ENCODE peak calls at places on chromosomes 2 and 18, in ten cellular contexts. One of them, this sample, is unnamed.

GRCh38 chr18:23992119-23992940 is 22.2 kb upstream of the TTC39C start:
- DNase-seq in A549: no peak
- DNase-seq in T-helper 1 cell: peak
- DNase-seq in hippocampal formation: peak
- DNase-seq in mucosa of gallbladder: no peak
- DNase-seq in activated CD8-positive, alpha-beta memory T cell treated with anti-CD3 and anti-CD28 coated beads for 48 hours: no peak
- DNase-seq in activated naive CD8-positive, alpha-beta T cell treated with anti-CD3 and anti-CD28 coated beads, Interleukin-2, amount 50 U/mL, for 24 hours: peak
- DNase-seq in non-pigmented ciliary epithelial cell: no peak
- DNase-seq in naive B cell: no peak
- DNase-seq in WTC11: no peak
- DNase-seq in this sample: no peak

GRCh38 chr2:240339411-240340360 is 95.8 kb upstream of the GPC1 start:
- DNase-seq in A549: no peak
- DNase-seq in T-helper 1 cell: no peak
- DNase-seq in hippocampal formation: peak
- DNase-seq in mucosa of gallbladder: no peak
- DNase-seq in activated CD8-positive, alpha-beta memory T cell treated with anti-CD3 and anti-CD28 coated beads for 48 hours: no peak
- DNase-seq in activated naive CD8-positive, alpha-beta T cell treated with anti-CD3 and anti-CD28 coated beads, Interleukin-2, amount 50 U/mL, for 24 hours: no peak
- DNase-seq in non-pigmented ciliary epithelial cell: no peak
- DNase-seq in naive B cell: no peak
- DNase-seq in WTC11: no peak
- DNase-seq in this sample: peak

GRCh38 chr2:214077727-214078126 is 333.1 kb upstream of the VWC2L start:
- DNase-seq in A549: no peak
- DNase-seq in T-helper 1 cell: no peak
- DNase-seq in hippocampal formation: no peak
- DNase-seq in mucosa of gallbladder: no peak
- DNase-seq in activated CD8-positive, alpha-beta memory T cell treated with anti-CD3 and anti-CD28 coated beads for 48 hours: no peak
- DNase-seq in activated naive CD8-positive, alpha-beta T cell treated with anti-CD3 and anti-CD28 coated beads, Interleukin-2, amount 50 U/mL, for 24 hours: no peak
- DNase-seq in non-pigmented ciliary epithelial cell: no peak
- DNase-seq in naive B cell: no peak
- DNase-seq in WTC11: no peak
- DNase-seq in this sample: no peak

GRCh38 chr18:53780666-53781065 is 443.8 kb downstream of the MBD2 start:
- DNase-seq in A549: no peak
- DNase-seq in T-helper 1 cell: no peak
- DNase-seq in hippocampal formation: no peak
- DNase-seq in mucosa of gallbladder: no peak
- DNase-seq in activated CD8-positive, alpha-beta memory T cell treated with anti-CD3 and anti-CD28 coated beads for 48 hours: no peak
- DNase-seq in activated naive CD8-positive, alpha-beta T cell treated with anti-CD3 and anti-CD28 coated beads, Interleukin-2, amount 50 U/mL, for 24 hours: no peak
- DNase-seq in non-pigmented ciliary epithelial cell: no peak
- DNase-seq in naive B cell: no peak
- DNase-seq in WTC11: no peak
- DNase-seq in this sample: no peak

GRCh38 chr2:218430721-218431120 is 11.8 kb downstream of the VIL1 start:
- DNase-seq in A549: no peak
- DNase-seq in T-helper 1 cell: no peak
- DNase-seq in hippocampal formation: no peak
- DNase-seq in mucosa of gallbladder: no peak
- DNase-seq in activated CD8-positive, alpha-beta memory T cell treated with anti-CD3 and anti-CD28 coated beads for 48 hours: no peak
- DNase-seq in activated naive CD8-positive, alpha-beta T cell treated with anti-CD3 and anti-CD28 coated beads, Interleukin-2, amount 50 U/mL, for 24 hours: no peak
- DNase-seq in non-pigmented ciliary epithelial cell: no peak
- DNase-seq in naive B cell: no peak
- DNase-seq in WTC11: no peak
- DNase-seq in this sample: peak

GRCh38 chr2:197909377-197909776 is 105.0 kb downstream of the PLCL1 start:
- DNase-seq in A549: no peak
- DNase-seq in T-helper 1 cell: no peak
- DNase-seq in hippocampal formation: no peak
- DNase-seq in mucosa of gallbladder: no peak
- DNase-seq in activated CD8-positive, alpha-beta memory T cell treated with anti-CD3 and anti-CD28 coated beads for 48 hours: no peak
- DNase-seq in activated naive CD8-positive, alpha-beta T cell treated with anti-CD3 and anti-CD28 coated beads, Interleukin-2, amount 50 U/mL, for 24 hours: no peak
- DNase-seq in non-pigmented ciliary epithelial cell: no peak
- DNase-seq in naive B cell: no peak
- DNase-seq in WTC11: no peak
- DNase-seq in this sample: no peak

GRCh38 chr18:11909597-11910026 is 1.5 kb upstream of the MPPE1 start:
- DNase-seq in A549: no peak
- DNase-seq in T-helper 1 cell: no peak
- DNase-seq in hippocampal formation: no peak
- DNase-seq in mucosa of gallbladder: no peak
- DNase-seq in activated CD8-positive, alpha-beta memory T cell treated with anti-CD3 and anti-CD28 coated beads for 48 hours: no peak
- DNase-seq in activated naive CD8-positive, alpha-beta T cell treated with anti-CD3 and anti-CD28 coated beads, Interleukin-2, amount 50 U/mL, for 24 hours: no peak
- DNase-seq in non-pigmented ciliary epithelial cell: no peak
- DNase-seq in naive B cell: no peak
- DNase-seq in WTC11: no peak
- DNase-seq in this sample: no peak

GRCh38 chr18:79204889-79205807 is 136.0 kb downstream of the ATP9B start:
- DNase-seq in A549: no peak
- DNase-seq in T-helper 1 cell: no peak
- DNase-seq in hippocampal formation: no peak
- DNase-seq in mucosa of gallbladder: no peak
- DNase-seq in activated CD8-positive, alpha-beta memory T cell treated with anti-CD3 and anti-CD28 coated beads for 48 hours: no peak
- DNase-seq in activated naive CD8-positive, alpha-beta T cell treated with anti-CD3 and anti-CD28 coated beads, Interleukin-2, amount 50 U/mL, for 24 hours: no peak
- DNase-seq in non-pigmented ciliary epithelial cell: no peak
- DNase-seq in naive B cell: no peak
- DNase-seq in WTC11: no peak
- DNase-seq in this sample: no peak

GRCh38 chr2:239467956-239468490 is 67.2 kb upstream of the HDAC4 start:
- DNase-seq in A549: no peak
- DNase-seq in T-helper 1 cell: no peak
- DNase-seq in hippocampal formation: no peak
- DNase-seq in mucosa of gallbladder: no peak
- DNase-seq in activated CD8-positive, alpha-beta memory T cell treated with anti-CD3 and anti-CD28 coated beads for 48 hours: no peak
- DNase-seq in activated naive CD8-positive, alpha-beta T cell treated with anti-CD3 and anti-CD28 coated beads, Interleukin-2, amount 50 U/mL, for 24 hours: no peak
- DNase-seq in non-pigmented ciliary epithelial cell: no peak
- DNase-seq in naive B cell: no peak
- DNase-seq in WTC11: no peak
- DNase-seq in this sample: no peak